ENCODE peak calls at places on chromosomes 1 and 21, in eight cellular contexts. T is K562, E is spleen, G is adrenal gland, J is H9, D is tibial nerve, C is endodermal cell, H is ascending aorta. M is an unnamed sample.

GRCh38 chr1:6343506-6344405 is 49.8 kb downstream of the ACOT7 start:
- DNase-seq in G (peak; percentile 63), T (peak; percentile 80), H (peak; percentile 74), C (peak; percentile 96), D (peak; percentile 64), J (peak; percentile 82), E (no peak), M (peak; percentile 91)

GRCh38 chr1:185704181-185704580 is 30.0 kb upstream of the HMCN1 start:
- DNase-seq in E (no peak), J (no peak), C (no peak), G (no peak), H (no peak), T (no peak), D (no peak), M (no peak)

GRCh38 chr1:24927886-24928630 is 2.0 kb downstream of the RUNX3 start:
- DNase-seq in T (no peak), J (no peak), E (no peak), D (no peak), H (no peak), C (no peak), G (no peak), M (no peak)

GRCh38 chr1:202291961-202292712 is 49.6 kb downstream of the UBE2T start:
- DNase-seq in T (no peak), D (no peak), E (peak; percentile 3), C (no peak), J (no peak), G (peak; percentile 34), H (peak; percentile 87), M (peak; percentile 98)

GRCh38 chr21:15190837-15191236 is 126.0 kb upstream of the NRIP1 start:
- DNase-seq in C (no peak), E (no peak), T (no peak), J (no peak), H (no peak), D (no peak), G (no peak), M (no peak)

GRCh38 chr1:9069324-9070100 is at the start of gene SLC2A5:
- DNase-seq in E (peak; percentile 81), J (no peak), G (no peak), H (no peak), D (peak; percentile 14), C (no peak), T (no peak), M (no peak)

GRCh38 chr1:95093296-95093695 is 20.5 kb upstream of the ALG14 start:
- DNase-seq in E (no peak), G (no peak), H (no peak), C (no peak), T (peak; percentile 66), D (no peak), J (no peak), M (no peak)

GRCh38 chr1:178581351-178581951 is 68.5 kb downstream of the TEX35 start:
- DNase-seq in D (no peak), G (no peak), H (no peak), E (peak; percentile 88), C (peak; percentile 91), J (peak; percentile 92), T (no peak), M (no peak)

GRCh38 chr1:226526801-226527595 is 21.6 kb upstream of the STUM start:
- DNase-seq in D (no peak), J (peak; percentile 85), E (no peak), H (peak; percentile 67), C (peak; percentile 92), T (peak; percentile 82), G (no peak), M (peak; percentile 41)

GRCh38 chr1:23558140-23558871 is 995 bp downstream of the ID3 start:
- DNase-seq in T (peak; percentile 81), C (peak; percentile 70), J (peak; percentile 52), H (no peak), E (peak; percentile 89), G (peak; percentile 49), D (no peak), M (peak; percentile 54)

GRCh38 chr1:167720965-167721616 is 691 bp upstream of the MPZL1 start:
- DNase-seq in C (peak; percentile 73), E (no peak), D (peak; percentile 43), G (peak; percentile 48), H (no peak), T (no peak), J (no peak), M (peak; percentile 60)

GRCh38 chr1:221858758-221859157 is 116.9 kb upstream of the DUSP10 start:
- DNase-seq in T (no peak), J (no peak), G (no peak), D (no peak), C (no peak), E (no peak), H (no peak), M (peak; percentile 74)

DNA sequence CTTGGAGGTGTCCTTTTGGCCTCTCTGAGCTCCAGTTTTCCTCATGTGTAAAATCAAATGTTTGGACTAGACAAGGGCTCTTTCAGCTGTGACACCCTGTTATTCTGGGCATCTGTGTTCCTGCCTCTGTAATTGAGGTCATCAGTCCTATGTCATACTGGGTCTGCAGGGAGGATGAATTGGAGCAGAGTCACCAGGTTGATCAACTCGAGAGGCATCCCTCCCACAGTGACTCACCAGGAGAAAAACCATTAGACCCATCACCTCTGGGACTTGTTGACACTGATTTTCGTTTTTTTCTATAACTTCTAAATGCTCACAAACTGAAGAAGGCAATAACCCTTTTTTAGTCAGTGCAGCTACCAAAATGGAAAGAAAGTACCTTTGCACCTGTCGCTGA is 82.2 kb downstream of the ST6GALNAC5 start:
- DNase-seq in E (no peak), D (no peak), C (no peak), G (no peak), T (no peak), J (no peak), H (no peak), M (peak; percentile 13)
- H3K27ac ChIP-seq in E (no peak overlapping the region), D (no peak overlapping the region), C (no peak overlapping the region), G (no peak overlapping the region), T (no peak overlapping the region), J (no peak overlapping the region), H (no peak overlapping the region), M (no peak overlapping the region)

DNA sequence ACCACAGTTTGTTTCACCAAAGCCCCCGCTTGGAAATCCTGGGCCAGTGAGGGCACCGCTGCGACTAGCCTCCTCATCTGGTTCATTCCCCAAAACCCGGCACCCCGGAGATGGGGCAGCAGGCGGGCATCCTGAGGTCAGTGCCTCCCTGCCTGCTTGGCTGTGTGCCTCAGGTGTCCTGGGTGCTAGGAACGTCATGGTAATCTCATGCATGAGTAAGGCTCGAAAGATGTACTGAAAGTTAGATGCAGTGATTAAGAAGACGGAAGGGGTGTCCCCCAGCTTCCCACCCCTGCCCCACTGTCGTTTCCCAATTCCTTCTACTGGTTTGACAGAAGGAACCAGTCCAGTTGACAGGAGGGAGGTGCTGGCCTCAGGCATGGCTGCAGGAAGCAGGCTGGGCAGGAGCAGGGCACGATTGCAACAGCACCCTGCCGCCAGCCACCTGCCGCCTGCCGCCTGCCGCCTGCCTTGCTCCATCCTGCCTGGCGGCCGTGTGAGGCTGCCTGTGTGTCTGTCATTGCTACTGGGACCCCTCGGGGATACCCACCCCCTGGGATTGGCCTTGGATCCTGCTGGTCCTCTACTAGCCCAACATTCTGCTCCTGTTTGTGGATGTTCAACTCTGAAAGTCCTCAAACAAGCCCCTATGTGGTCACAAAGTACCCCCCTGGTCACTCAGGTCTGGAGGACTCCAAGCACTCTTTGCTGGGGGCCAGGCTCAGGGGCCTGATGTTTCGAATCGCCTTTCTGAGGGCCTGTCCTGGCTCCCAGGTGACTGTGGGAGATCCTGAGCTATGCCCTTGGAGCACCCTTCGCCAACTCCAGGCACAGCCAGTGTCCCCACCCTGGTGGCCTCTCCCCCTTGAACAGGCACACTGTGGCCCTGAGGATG is 73.0 kb upstream of the IFFO2 start:
- DNase-seq in G (no peak), D (no peak), E (no peak), H (peak; percentile 43), C (peak; percentile 46), J (no peak), T (no peak), M (peak; percentile 84)
- TF ChIP-seq CTCF in G (no peak), D (no peak), E (no peak), H (no peak), C (no peak), J (no peak), T (no peak), M (no peak)

DNA sequence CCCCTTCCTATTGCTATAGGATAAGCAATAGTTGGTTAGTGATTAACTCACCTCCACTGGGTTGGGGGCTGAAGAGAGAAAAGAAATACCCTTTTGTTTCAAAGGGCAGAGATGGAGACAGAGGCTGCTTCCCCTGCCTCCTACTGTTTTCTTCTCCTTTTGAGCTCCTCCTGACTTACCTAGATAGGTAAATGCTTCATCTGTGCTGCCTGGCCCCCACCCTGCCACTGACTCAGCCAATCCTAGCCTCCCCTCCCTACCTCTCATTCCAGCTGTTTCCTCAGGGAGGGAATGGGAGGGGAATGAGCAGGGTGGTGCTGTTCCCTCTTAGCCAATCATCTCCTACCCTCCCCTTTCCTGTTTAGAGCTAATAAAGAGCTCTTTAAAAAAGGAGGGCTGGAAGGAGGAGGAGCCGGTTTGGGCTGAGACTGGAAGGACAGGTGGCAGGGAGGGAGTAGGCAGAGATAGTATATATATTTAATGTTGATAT is at the start of gene C1orf116:
- DNase-seq in E (no peak), H (no peak), G (no peak), D (no peak), J (peak; percentile 95), C (peak; percentile 94), T (peak; percentile 98), M (peak; percentile 99)
- H3K27ac ChIP-seq in E (no peak within 1 kb of the TSS), H (no peak within 1 kb of the TSS), G (no peak within 1 kb of the TSS), D (no peak within 1 kb of the TSS), J (no peak within 1 kb of the TSS), C (no peak within 1 kb of the TSS), T (peak within 1 kb of the TSS; percentile 44), M (peak within 1 kb of the TSS; percentile 97)

GRCh38 chr1:31127266-31127665 is 61.7 kb upstream of the PUM1 start:
- DNase-seq in T (no peak), E (no peak), J (no peak), H (no peak), G (no peak), C (no peak), D (no peak), M (no peak)
- TF ChIP-seq CTCF in T (no peak), E (no peak), J (no peak), H (no peak), G (no peak), C (no peak), D (no peak), M (no peak)

GRCh38 chr1:16980473-16981268 is at the start of gene MFAP2:
- DNase-seq in T (no peak), G (no peak), E (no peak), H (no peak), C (peak; percentile 86), J (peak; percentile 59), D (no peak), M (no peak)

GRCh38 chr1:16978139-16978538 is 2.3 kb downstream of the MFAP2 start:
- DNase-seq in G (no peak), D (no peak), E (no peak), T (no peak), H (no peak), J (no peak), C (no peak), M (no peak)

GRCh38 chr1:16978589-16979474 is 1.6 kb downstream of the MFAP2 start:
- DNase-seq in G (no peak), D (peak; percentile 22), T (no peak), J (no peak), C (no peak), H (peak; percentile 89), E (no peak), M (no peak)

GRCh38 chr1:16981269-16981849 is 939 bp upstream of the MFAP2 start:
- DNase-seq in D (no peak), H (no peak), C (no peak), T (no peak), G (no peak), E (no peak), J (no peak), M (peak; percentile 72)

GRCh38 chr1:16979475-16980327 is 719 bp downstream of the MFAP2 start:
- DNase-seq in D (no peak), T (peak; percentile 58), J (no peak), G (no peak), H (no peak), E (no peak), C (peak; percentile 73), M (no peak)
- H3K27ac ChIP-seq in D (peak overlapping the region; percentile 85), T (no peak overlapping the region), J (no peak overlapping the region), G (no peak overlapping the region), H (peak overlapping the region; percentile 93), E (no peak overlapping the region), C (no peak overlapping the region), M (peak overlapping the region; percentile 73)

M was measured in RWPE1.